ENCODE peak calls at places on chromosomes 16 and 17, in five cellular contexts. N is fibroblast of lung, U is AG04450, Y is body of pancreas, X is caudate nucleus. K is an unnamed sample.

GRCh38 chr17:1153795-1154546 is 25.8 kb downstream of the ABR start:
- DNase-seq in N (peak), U (peak), Y (peak), X (peak), K (peak)

GRCh38 chr16:27242868-27243590 is 25.5 kb downstream of the NSMCE1 start:
- DNase-seq in N (peak), U (peak), Y (no peak), X (no peak), K (peak)

GRCh38 chr17:62720126-62720850 is 87.8 kb downstream of the MARCHF10 start:
- DNase-seq in N (no peak), U (no peak), Y (no peak), X (no peak), K (no peak)

GRCh38 chr17:34365340-34365739 is 2.3 kb upstream of the CCL1 start:
- DNase-seq in N (no peak), U (no peak), Y (no peak), X (no peak), K (no peak)

GRCh38 chr16:89052191-89052787 is 41.4 kb upstream of the ACSF3 start:
- DNase-seq in N (no peak), U (no peak), Y (no peak), X (no peak), K (no peak)

GRCh38 chr17:41915566-41915965 is 3.2 kb downstream of the ACLY start:
- DNase-seq in N (no peak), U (no peak), Y (no peak), X (no peak), K (no peak)

GRCh38 chr17:77482375-77483127 is 341.8 kb downstream of the SEC14L1 start:
- DNase-seq in N (no peak), U (no peak), Y (no peak), X (no peak), K (no peak)

GRCh38 chr17:68325961-68326360 is 34.7 kb downstream of the ARSG start:
- DNase-seq in N (no peak), U (no peak), Y (no peak), X (no peak), K (no peak)

GRCh38 chr17:63545302-63545928 is 4.9 kb upstream of the DCAF7 start:
- DNase-seq in N (no peak), U (no peak), Y (no peak), X (no peak), K (no peak)

GRCh38 chr16:86921289-86921688 is 342.9 kb downstream of the FOXL1 start:
- DNase-seq in N (no peak), U (no peak), Y (no peak), X (no peak), K (no peak)

GRCh38 chr17:39757931-39758873 is 20.5 kb downstream of the GRB7 start:
- DNase-seq in N (no peak), U (no peak), Y (no peak), X (no peak), K (no peak)

GRCh38 chr17:70527364-70527888 is 358.1 kb downstream of the KCNJ2 start:
- DNase-seq in N (no peak), U (no peak), Y (no peak), X (no peak), K (no peak)

GRCh38 chr16:23317266-23317661 is 15.2 kb downstream of the SCNN1B start:
- DNase-seq in N (no peak), U (no peak), Y (peak), X (no peak), K (no peak)

GRCh38 chr17:9253308-9253707 is 232.0 kb downstream of the NTN1 start:
- DNase-seq in N (no peak), U (no peak), Y (no peak), X (no peak), K (no peak)

GRCh38 chr17:48215583-48216139 is 108.1 kb downstream of the SNX11 start:
- DNase-seq in N (peak), U (no peak), Y (no peak), X (no peak), K (no peak)

GRCh38 chr17:74865504-74866197 is 6.0 kb upstream of the GRIN2C start:
- DNase-seq in N (no peak), U (no peak), Y (no peak), X (no peak), K (peak)

GRCh38 chr17:34059423-34060220 is 195.5 kb upstream of the CCL2 start:
- DNase-seq in N (no peak), U (no peak), Y (no peak), X (no peak), K (no peak)

GRCh38 chr16:19804538-19805323 is 79.9 kb downstream of the GPRC5B start:
- DNase-seq in N (no peak), U (no peak), Y (peak), X (no peak), K (peak)

GRCh38 chr17:75082683-75083082 is 5.1 kb upstream of the SLC16A5 start:
- DNase-seq in N (no peak), U (no peak), Y (no peak), X (no peak), K (no peak)

GRCh38 chr17:79338142-79338541 is 263.5 kb downstream of the ENGASE start:
- DNase-seq in N (no peak), U (no peak), Y (no peak), X (no peak), K (no peak)

GRCh38 chr17:7258731-7259554 is 3.3 kb downstream of the CLDN7 start:
- DNase-seq in N (peak), U (no peak), Y (peak), X (no peak), K (no peak)

GRCh38 chr17:67800495-67800928 is 24.8 kb upstream of the BPTF start:
- DNase-seq in N (peak), U (peak), Y (peak), X (peak), K (peak)

GRCh38 chr16:57152096-57153093 is 33.4 kb downstream of the PSME3IP1 start:
- DNase-seq in N (no peak), U (no peak), Y (no peak), X (no peak), K (no peak)

GRCh38 chr16:90005956-90006663 is 13.1 kb downstream of the DBNDD1 start:
- DNase-seq in N (no peak), U (no peak), Y (no peak), X (no peak), K (no peak)

GRCh38 chr16:53912155-53912554 is 208.2 kb downstream of the FTO start:
- DNase-seq in N (no peak), U (no peak), Y (no peak), X (no peak), K (no peak)

GRCh38 chr17:72421128-72422092 is 300.6 kb downstream of the SOX9 start:
- DNase-seq in N (peak), U (peak), Y (peak), X (no peak), K (no peak)

GRCh38 chr16:86534779-86535605 is 20.0 kb downstream of the MTHFSD start:
- DNase-seq in N (peak), U (no peak), Y (no peak), X (peak), K (no peak)

GRCh38 chr16:87295259-87295658 is 21.9 kb downstream of the C16orf95 start:
- DNase-seq in N (peak), U (no peak), Y (no peak), X (no peak), K (no peak)

GRCh38 chr17:80555266-80555665 is 10.6 kb downstream of the RPTOR start:
- DNase-seq in N (no peak), U (no peak), Y (no peak), X (no peak), K (no peak)

DNA sequence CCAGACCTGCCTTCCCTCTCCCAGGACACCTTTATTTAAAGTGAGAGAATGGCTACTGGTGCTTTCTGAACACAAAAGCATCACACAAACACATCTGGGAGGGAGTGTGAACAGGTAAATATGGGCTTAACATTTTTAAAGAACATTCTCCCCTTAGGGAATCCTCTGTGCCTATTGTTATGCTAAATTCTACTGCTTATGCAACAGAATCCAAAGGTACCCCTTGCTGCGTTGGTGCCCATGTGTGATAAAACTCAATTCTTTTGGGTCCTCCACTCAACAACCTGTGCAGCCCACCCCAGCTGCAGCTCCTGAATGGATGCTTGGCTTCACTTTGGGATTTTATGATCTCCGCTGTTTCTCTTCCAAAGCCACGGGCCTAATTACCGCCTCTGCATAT is 23.8 kb downstream of the RHBDL3 start:
- DNase-seq in N (no peak), U (no peak), Y (no peak), X (no peak), K (no peak)
- H3K27ac ChIP-seq in N (no peak), U (no peak), Y (no peak), X (no peak), K (no peak)

DNA sequence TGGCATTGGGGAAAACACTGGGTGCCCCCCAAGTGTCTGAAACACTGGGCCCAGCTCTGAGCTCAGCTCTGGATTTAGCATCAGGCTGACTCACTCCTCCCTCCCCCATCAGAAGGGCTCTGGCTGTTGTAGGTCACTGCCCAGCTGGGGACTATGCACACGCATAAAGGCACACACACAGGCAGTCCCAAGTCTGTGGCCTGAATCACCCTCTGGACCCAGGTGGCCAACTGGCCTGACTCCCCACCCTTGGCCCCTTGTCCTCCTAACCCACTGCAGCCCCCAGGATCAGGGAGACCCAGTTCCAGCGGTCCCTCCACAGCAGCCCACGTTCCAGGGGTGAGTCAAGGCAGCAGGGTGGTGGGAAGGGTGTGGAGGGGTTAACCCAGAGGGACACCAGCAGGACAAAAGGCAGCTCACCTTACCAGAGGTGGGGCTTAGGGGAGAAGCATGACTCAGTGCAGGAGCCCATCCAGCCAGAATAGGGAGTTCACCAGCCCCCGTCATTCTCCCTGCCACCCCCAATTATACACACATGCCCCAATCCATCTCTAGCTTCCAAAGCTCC is 47.0 kb downstream of the MYO18A start:
- DNase-seq in N (peak), U (no peak), Y (no peak), X (no peak), K (peak)
- H3K27ac ChIP-seq in N (peak), U (peak), Y (no peak), X (peak), K (no peak)

DNA sequence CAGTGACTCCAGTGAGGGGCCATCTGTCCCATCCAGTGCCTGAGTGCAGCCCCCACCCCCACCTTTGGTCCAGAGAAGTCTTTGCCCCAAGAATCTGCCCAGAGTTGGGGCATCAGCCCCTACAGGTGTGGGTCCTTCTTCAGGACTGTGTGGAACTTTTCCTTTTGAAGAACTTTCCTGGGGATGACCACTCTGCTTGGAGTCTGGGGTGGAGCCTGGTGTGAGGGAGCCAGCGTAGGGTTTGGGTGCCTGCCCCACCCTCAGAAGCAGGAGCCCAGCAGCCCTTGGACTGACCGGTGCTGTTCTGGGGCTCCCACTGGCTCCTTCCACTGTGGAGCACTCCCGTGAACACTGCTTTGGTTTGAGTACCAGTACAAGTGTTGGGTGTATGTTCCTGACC is 19.3 kb downstream of the MPRIP start:
- DNase-seq in N (no peak), U (no peak), Y (no peak), X (no peak), K (no peak)
- H3K27ac ChIP-seq in N (no peak), U (no peak), Y (no peak), X (no peak), K (no peak)

GRCh38 chr17:82266142-82266541 is 7.4 kb downstream of the CSNK1D start:
- DNase-seq in N (no peak), U (no peak), Y (no peak), X (no peak), K (no peak)
- H3K27ac ChIP-seq in N (peak), U (peak), Y (no peak), X (no peak), K (peak)

GRCh38 chr17:49756805-49757496 is 7.0 kb downstream of the FAM117A start:
- DNase-seq in N (no peak), U (no peak), Y (no peak), X (no peak), K (no peak)

GRCh38 chr17:49760296-49760695 is 3.6 kb downstream of the FAM117A start:
- DNase-seq in N (no peak), U (no peak), Y (no peak), X (no peak), K (no peak)

GRCh38 chr17:49760909-49761558 is 2.9 kb downstream of the FAM117A start:
- DNase-seq in N (no peak), U (no peak), Y (no peak), X (no peak), K (no peak)

GRCh38 chr17:49756323-49756722 is 7.6 kb downstream of the FAM117A start:
- DNase-seq in N (no peak), U (no peak), Y (no peak), X (no peak), K (no peak)

GRCh38 chr17:49759203-49759602 is 4.7 kb downstream of the FAM117A start:
- DNase-seq in N (no peak), U (no peak), Y (no peak), X (no peak), K (no peak)
- H3K27ac ChIP-seq in N (no peak), U (no peak), Y (no peak), X (no peak), K (no peak)

GRCh38 chr17:50918071-50918932 is 52.1 kb upstream of the TOB1 start:
- DNase-seq in N (no peak), U (no peak), Y (peak), X (peak), K (no peak)
- H3K27ac ChIP-seq in N (no peak), U (no peak), Y (peak), X (peak), K (no peak)

GRCh38 chr16:73036074-73036826 is 11.7 kb downstream of the ZFHX3 start:
- DNase-seq in N (no peak), U (no peak), Y (no peak), X (no peak), K (no peak)
- H3K27ac ChIP-seq in N (no peak), U (no peak), Y (peak), X (no peak), K (no peak)

DNA sequence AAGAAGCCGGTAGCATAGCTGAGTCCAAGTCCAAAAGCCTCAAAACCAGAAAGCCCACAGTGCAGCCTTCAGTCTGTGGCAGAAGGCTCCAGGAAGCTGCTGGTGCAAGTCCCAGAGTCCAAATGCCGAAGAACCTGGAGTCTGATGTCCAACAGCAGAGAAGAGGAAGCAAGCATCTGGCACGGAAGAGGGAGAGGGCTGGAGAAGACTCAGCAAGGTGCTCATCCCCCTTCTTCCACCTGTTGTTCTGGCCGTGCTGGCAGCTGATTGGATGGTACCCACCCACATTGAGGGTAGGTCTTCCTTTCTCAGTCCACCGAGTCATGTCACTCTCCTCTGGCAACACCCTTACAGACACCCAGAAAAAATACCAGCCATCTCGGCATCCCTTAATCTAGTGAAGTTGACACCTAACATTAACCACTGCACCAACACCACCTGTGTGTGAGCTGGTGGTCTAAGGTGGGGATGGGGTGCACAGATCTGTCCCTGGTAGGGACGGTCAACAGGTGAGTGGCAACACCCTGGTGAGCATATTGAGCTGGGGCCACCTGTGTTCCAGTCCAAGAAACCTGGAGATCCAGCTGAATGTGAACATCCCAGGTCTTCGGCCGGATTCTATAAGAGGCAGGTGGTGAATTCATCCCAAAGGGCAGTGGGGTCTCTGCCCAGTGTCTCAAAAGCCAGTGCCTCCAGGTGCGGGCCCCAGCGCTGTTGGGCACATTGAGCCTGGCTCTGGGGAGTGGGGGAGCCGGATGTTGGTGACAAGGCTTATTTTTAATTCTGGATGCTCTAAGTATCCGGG is 9.8 kb downstream of the MIEF2 start:
- DNase-seq in N (no peak), U (no peak), Y (no peak), X (no peak), K (no peak)
- H3K27ac ChIP-seq in N (no peak), U (no peak), Y (no peak), X (no peak), K (no peak)

GRCh38 chr16:69906838-69907301 is 44.3 kb upstream of the CLEC18A start:
- DNase-seq in N (peak), U (peak), Y (no peak), X (no peak), K (no peak)
- H3K27ac ChIP-seq in N (peak), U (peak), Y (no peak), X (no peak), K (no peak)

GRCh38 chr16:4505356-4506153 is 29.4 kb downstream of the HMOX2 start:
- DNase-seq in N (no peak), U (no peak), Y (no peak), X (peak), K (peak)
- H3K27ac ChIP-seq in N (no peak), U (no peak), Y (no peak), X (peak), K (no peak)